ENCODE peak calls at places on chromosomes 13 and 19, in four cellular contexts. Z, Q, K and X are unnamed samples.
A peak's percentile ranks its signal among the peaks of the same experiment; 100 is the strongest.

GRCh38 chr13:114115191-114115671 is 17.2 kb downstream of the RASA3 start:
- DNase-seq in Z (no peak), Q (peak; percentile 80), K (peak; percentile 71), X (no peak)

GRCh38 chr13:88739192-88739591 is 1068.0 kb downstream of the SLITRK5 start:
- DNase-seq in Q (no peak), Z (no peak), K (no peak), X (no peak)

GRCh38 chr19:3821857-3822364 is 35.7 kb upstream of the MATK start:
- DNase-seq in Q (peak; percentile 29), K (peak; percentile 51), Z (peak; percentile 86), X (peak; percentile 94)

GRCh38 chr13:87680298-87680697 is 9.1 kb downstream of the SLITRK5 start:
- DNase-seq in K (peak; percentile 45), Z (no peak), Q (peak; percentile 76), X (peak; percentile 5)

GRCh38 chr19:4446801-4447200 is 10.8 kb downstream of the UBXN6 start:
- DNase-seq in K (no peak), Q (no peak), Z (no peak), X (no peak)

GRCh38 chr13:113162783-113163685 is 4.6 kb downstream of the PROZ start:
- DNase-seq in K (peak; percentile 4), Z (no peak), Q (no peak), X (no peak)

GRCh38 chr13:96165840-96166239 is 75.9 kb downstream of the HS6ST3 start:
- DNase-seq in K (no peak), Z (no peak), Q (no peak), X (no peak)

GRCh38 chr13:110714798-110715394 is 1.4 kb downstream of the ING1 start:
- DNase-seq in Q (peak; percentile 37), K (peak; percentile 67), Z (peak; percentile 64), X (no peak)

GRCh38 chr19:14450876-14451275 is 17.8 kb downstream of the PKN1 start:
- DNase-seq in Z (no peak), Q (no peak), K (no peak), X (no peak)

GRCh38 chr13:23609414-23610186 is 39.4 kb downstream of the TNFRSF19 start:
- DNase-seq in K (no peak), Q (peak; percentile 55), Z (no peak), X (no peak)

GRCh38 chr13:85347251-85347650 is 452.0 kb downstream of the SLITRK6 start:
- DNase-seq in Z (no peak), K (no peak), Q (peak; percentile 23), X (no peak)

GRCh38 chr19:42076375-42076944 is 494 bp downstream of the ZNF574 start:
- DNase-seq in K (no peak), Z (peak; percentile 65), Q (peak; percentile 4), X (no peak)
- TF ChIP-seq EZH2phosphoT487 in K (no peak), Z (no peak), Q (no peak), X (no peak)

GRCh38 chr13:45512148-45512498 is 47.4 kb downstream of the COG3 start:
- DNase-seq in Q (peak; percentile 82), Z (no peak), K (no peak), X (no peak)

GRCh38 chr13:45506811-45507210 is 42.1 kb downstream of the COG3 start:
- DNase-seq in Q (no peak), Z (no peak), K (no peak), X (no peak)

GRCh38 chr13:45510671-45511070 is 45.9 kb downstream of the COG3 start:
- DNase-seq in Z (peak; percentile 10), Q (no peak), K (no peak), X (no peak)

GRCh38 chr13:45516757-45517156 is 52.0 kb downstream of the COG3 start:
- DNase-seq in Q (no peak), Z (no peak), K (no peak), X (no peak)

GRCh38 chr13:45511310-45512147 is 46.8 kb downstream of the COG3 start:
- DNase-seq in Z (peak; percentile 85), Q (peak; percentile 77), K (peak; percentile 80), X (peak; percentile 60)
- TF ChIP-seq EZH2phosphoT487 in Z (no peak), Q (no peak), K (no peak), X (no peak)

GRCh38 chr13:34207872-34208271 is 389.9 kb downstream of the RFC3 start:
- DNase-seq in Z (no peak), K (no peak), Q (no peak), X (no peak)
- TF ChIP-seq EZH2phosphoT487 in Z (no peak), K (no peak), Q (no peak), X (no peak)

GRCh38 chr19:48867922-48868195 is 558 bp downstream of the PLEKHA4 start:
- DNase-seq in Q (no peak), K (no peak), Z (no peak), X (no peak)

GRCh38 chr19:48870048-48870447 is 1.6 kb upstream of the PLEKHA4 start:
- DNase-seq in K (no peak), Q (no peak), Z (no peak), X (no peak)

GRCh38 chr19:48866692-48867091 is 1.7 kb downstream of the PLEKHA4 start:
- DNase-seq in Z (no peak), K (no peak), Q (no peak), X (no peak)

GRCh38 chr19:48867119-48867921 is 1.1 kb downstream of the PLEKHA4 start:
- DNase-seq in K (no peak), Z (no peak), Q (no peak), X (no peak)

DNA sequence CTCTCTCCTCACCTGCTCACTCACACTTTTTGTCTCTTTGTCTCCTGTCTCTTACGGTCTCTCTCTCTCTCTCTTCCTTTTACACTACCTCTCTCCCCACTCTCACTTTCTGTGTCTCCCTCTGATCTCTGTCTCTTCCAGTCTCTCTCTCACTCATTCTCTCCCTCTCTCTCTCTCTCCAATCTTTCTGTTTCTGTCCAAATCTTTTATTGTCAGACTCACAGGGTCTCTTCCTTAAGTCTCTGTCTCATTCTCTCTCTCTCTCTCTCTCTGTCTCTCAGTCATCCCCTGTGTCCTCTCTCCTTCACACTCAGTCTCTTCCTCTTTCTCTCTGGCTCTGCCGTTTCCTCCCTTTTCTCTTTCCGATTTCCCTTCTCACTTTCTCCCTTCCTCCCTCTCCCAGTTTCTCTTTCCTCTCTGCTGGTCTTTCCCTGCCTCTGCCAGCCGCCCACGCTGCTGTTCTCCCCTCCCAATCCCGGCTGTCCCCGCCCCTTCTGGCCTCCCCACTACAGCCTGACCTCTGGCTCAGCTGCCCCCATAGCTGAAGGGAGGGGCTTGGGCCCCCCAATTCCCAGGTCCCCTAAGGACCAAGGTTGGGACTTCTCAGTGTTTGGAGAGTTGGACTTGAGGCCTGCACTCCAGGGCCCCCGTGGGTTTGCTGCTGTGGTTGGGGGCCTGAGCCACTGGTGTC is at the start of gene PLEKHA4:
- DNase-seq in Z (no peak), Q (no peak), K (peak; percentile 67), X (peak; percentile 63)
- TF ChIP-seq EZH2phosphoT487 in Z (no peak), Q (no peak), K (no peak), X (no peak)